ENCODE peak calls at places on chromosomes 12 and 14, in six cellular contexts. D, G, N, S, R and P are unnamed samples.

GRCh38 chr12:62252576-62252975 is 7.6 kb upstream of the USP15 start:
- DNase-seq in S (no peak), R (no peak), G (no peak), N (no peak), D (no peak), P (no peak)

GRCh38 chr12:45668641-45669040 is 60.9 kb upstream of the ARID2 start:
- DNase-seq in R (no peak), S (no peak), N (no peak), D (no peak), G (no peak), P (no peak)

GRCh38 chr14:69004731-69005431 is 25.8 kb upstream of the ACTN1 start:
- DNase-seq in G (no peak), D (no peak), N (no peak), S (no peak), R (no peak), P (no peak)

GRCh38 chr12:52878507-52879393 is 26.1 kb downstream of the KRT8 start:
- DNase-seq in R (no peak), S (no peak), D (no peak), G (no peak), N (no peak), P (no peak)

GRCh38 chr14:80850197-80850814 is 91.2 kb downstream of the CEP128 start:
- DNase-seq in N (peak), G (peak), R (peak), D (no peak), S (peak), P (peak)

GRCh38 chr14:77275041-77275854 is 4.2 kb upstream of the NGB start:
- DNase-seq in G (no peak), N (no peak), S (no peak), D (no peak), R (no peak), P (no peak)

GRCh38 chr12:43937947-43938346 is 102.1 kb downstream of the TMEM117 start:
- DNase-seq in N (peak), G (peak), R (peak), D (no peak), S (peak), P (peak)

GRCh38 chr14:23443881-23444280 is 8.4 kb upstream of the MYH7 start:
- DNase-seq in G (no peak), N (no peak), R (no peak), S (no peak), D (no peak), P (no peak)

GRCh38 chr14:67599698-67600561 is at the start of gene PIGH:
- DNase-seq in S (peak), R (peak), D (peak), N (peak), G (peak), P (peak)

GRCh38 chr12:109346920-109347319 is 780 bp upstream of the MYO1H start:
- DNase-seq in G (peak), D (no peak), S (peak), R (no peak), N (peak), P (no peak)

GRCh38 chr12:94942663-94943062 is 60.8 kb downstream of the NDUFA12 start:
- DNase-seq in D (no peak), R (no peak), N (no peak), S (peak), G (no peak), P (no peak)

GRCh38 chr12:21676781-21677180 is 19.1 kb upstream of the LDHB start:
- DNase-seq in D (no peak), G (no peak), S (no peak), R (no peak), N (no peak), P (no peak)

GRCh38 chr12:28035483-28035882 is 63.0 kb upstream of the PTHLH start:
- DNase-seq in R (no peak), S (peak), G (peak), N (peak), D (no peak), P (peak)

GRCh38 chr14:88166616-88167015 is 156.5 kb downstream of the KCNK10 start:
- DNase-seq in D (no peak), R (no peak), S (no peak), N (no peak), G (peak), P (no peak)

GRCh38 chr12:58750484-58750883 is 169.8 kb downstream of the LRIG3 start:
- DNase-seq in D (no peak), S (no peak), G (peak), R (no peak), N (no peak), P (no peak)

GRCh38 chr14:97491697-97492096 is 694.5 kb downstream of the VRK1 start:
- DNase-seq in S (no peak), D (no peak), N (no peak), G (no peak), R (no peak), P (no peak)

GRCh38 chr12:2681426-2682205 is 113.2 kb upstream of the FKBP4 start:
- DNase-seq in S (no peak), D (no peak), G (no peak), R (no peak), N (no peak), P (no peak)

GRCh38 chr14:89344871-89345270 is 72.2 kb downstream of the FOXN3 start:
- DNase-seq in N (no peak), G (no peak), R (no peak), S (no peak), D (no peak), P (no peak)

GRCh38 chr14:88895116-88895515 is 70.7 kb downstream of the TTC8 start:
- DNase-seq in G (peak), D (no peak), R (no peak), N (no peak), S (no peak), P (no peak)

GRCh38 chr14:30240685-30241084 is 313.0 kb upstream of the PRKD1 start:
- DNase-seq in N (no peak), S (peak), R (no peak), D (no peak), G (no peak), P (no peak)

GRCh38 chr14:65356327-65356836 is 56.1 kb upstream of the FUT8 start:
- DNase-seq in G (peak), D (no peak), N (no peak), S (peak), R (peak), P (peak)

DNA sequence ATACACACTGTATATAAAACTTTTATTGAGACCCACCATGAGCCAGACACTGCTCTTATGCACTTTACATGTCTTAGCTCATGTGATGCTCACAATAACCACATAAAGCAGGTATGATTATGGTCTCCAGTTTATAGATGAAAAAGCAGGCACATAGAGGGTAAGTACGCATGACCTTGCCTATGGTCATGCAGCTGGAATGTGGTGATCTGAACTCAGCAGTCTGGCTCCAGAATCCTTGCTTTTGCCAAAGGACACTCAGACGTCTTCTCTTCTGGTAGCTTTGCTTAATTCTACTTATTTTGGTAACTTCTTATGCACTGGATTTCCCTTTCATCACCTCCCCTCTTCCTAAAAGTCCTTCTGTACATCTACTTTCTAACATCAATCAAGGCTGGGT is 103.3 kb upstream of the CRY1 start:
- DNase-seq in G (no peak), N (no peak), R (no peak), S (no peak), D (no peak), P (no peak)
- TF ChIP-seq MYC in G (no peak), N (no peak), R (no peak), S (no peak), D (no peak), P (no peak)

GRCh38 chr12:103846415-103846814 is 5.4 kb upstream of the NT5DC3 start:
- DNase-seq in S (no peak), N (no peak), R (no peak), G (no peak), D (no peak), P (no peak)
- TF ChIP-seq MYC in S (no peak), N (no peak), R (no peak), G (no peak), D (no peak), P (no peak)

DNA sequence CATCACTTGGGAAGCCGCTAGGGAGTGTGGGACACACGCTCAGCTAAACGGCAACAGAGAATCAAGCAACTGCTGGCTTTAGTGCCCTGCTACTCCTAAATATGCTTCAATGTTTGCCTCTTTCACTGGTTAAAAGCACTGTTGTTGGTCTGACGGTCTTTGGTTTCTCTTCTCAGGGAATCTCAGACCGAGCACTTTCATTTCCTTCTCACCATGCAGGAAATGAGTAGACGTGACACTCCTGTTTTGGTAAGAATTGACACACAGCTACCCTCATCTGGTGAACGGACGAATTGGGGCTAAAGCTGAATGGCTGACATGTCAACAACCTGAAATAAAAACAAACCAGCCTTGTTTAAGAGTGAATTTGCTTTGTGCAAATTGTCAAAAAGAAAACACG is 57.5 kb upstream of the PIWIL1 start:
- DNase-seq in N (no peak), G (no peak), S (no peak), R (no peak), D (no peak), P (no peak)
- TF ChIP-seq MYC in N (no peak), G (no peak), S (no peak), R (no peak), D (no peak), P (no peak)

GRCh38 chr12:102755271-102755670 is 161.8 kb downstream of the PAH start:
- DNase-seq in N (no peak), S (no peak), D (no peak), R (no peak), G (no peak), P (no peak)

GRCh38 chr12:102757874-102758244 is 159.2 kb downstream of the PAH start:
- DNase-seq in S (peak), D (no peak), G (no peak), N (no peak), R (no peak), P (no peak)

GRCh38 chr12:102756564-102756963 is 160.5 kb downstream of the PAH start:
- DNase-seq in R (no peak), D (no peak), N (no peak), G (no peak), S (no peak), P (no peak)

GRCh38 chr12:102760322-102760721 is 156.7 kb downstream of the PAH start:
- DNase-seq in G (no peak), R (no peak), D (no peak), N (no peak), S (no peak), P (no peak)

GRCh38 chr12:102757154-102757873 is 159.7 kb downstream of the PAH start:
- DNase-seq in N (no peak), R (no peak), D (no peak), G (no peak), S (no peak), P (no peak)
- TF ChIP-seq MYC in N (no peak), R (no peak), D (no peak), G (no peak), S (no peak), P (no peak)

GRCh38 chr12:50615534-50616296 is 110.9 kb downstream of the DIP2B start:
- DNase-seq in G (peak), N (peak), D (no peak), S (no peak), R (no peak), P (no peak)
- TF ChIP-seq MYC in G (no peak), N (no peak), D (no peak), S (no peak), R (no peak), P (no peak)

GRCh38 chr12:66589095-66589494 is 89.8 kb downstream of the GRIP1 start:
- DNase-seq in S (no peak), R (no peak), N (no peak), G (no peak), D (no peak), P (no peak)

GRCh38 chr12:66590276-66590675 is 88.6 kb downstream of the GRIP1 start:
- DNase-seq in G (no peak), D (no peak), S (no peak), R (no peak), N (no peak), P (no peak)

GRCh38 chr12:66584673-66585072 is 94.2 kb downstream of the GRIP1 start:
- DNase-seq in D (no peak), G (peak), R (no peak), N (no peak), S (peak), P (no peak)

DNA sequence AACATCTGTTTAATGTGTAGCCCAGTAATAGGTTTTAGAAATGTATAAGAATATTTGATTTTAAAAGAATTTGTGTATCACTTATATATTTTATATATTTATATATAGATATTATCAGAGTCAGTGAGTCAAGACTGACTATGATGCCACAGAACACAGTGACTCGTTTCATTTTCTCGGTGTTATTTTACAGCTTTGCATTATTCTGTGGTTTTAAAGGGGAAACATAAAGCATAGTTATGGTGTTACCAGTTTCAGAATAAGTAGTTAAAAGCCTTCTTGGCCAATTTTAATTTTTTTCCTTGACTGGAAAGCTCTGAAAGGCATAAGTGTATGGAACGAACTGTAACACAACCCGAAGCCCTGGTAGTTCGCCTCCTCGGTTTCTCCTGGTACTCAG is 91.0 kb downstream of the GRIP1 start:
- DNase-seq in N (no peak), D (no peak), S (no peak), R (no peak), G (no peak), P (no peak)
- TF ChIP-seq MYC in N (no peak), D (no peak), S (no peak), R (no peak), G (no peak), P (no peak)

GRCh38 chr12:119178544-119179334 is at the start of gene HSPB8:
- DNase-seq in S (no peak), N (peak), R (peak), G (peak), D (no peak), P (peak)
- TF ChIP-seq MYC in S (no peak), N (no peak), R (no peak), G (no peak), D (no peak), P (no peak)

GRCh38 chr12:54196396-54196795 is 7.6 kb upstream of the SMUG1 start:
- DNase-seq in R (no peak), G (no peak), N (no peak), S (peak), D (no peak), P (no peak)

GRCh38 chr12:54193437-54193836 is 4.7 kb upstream of the SMUG1 start:
- DNase-seq in D (no peak), S (no peak), G (no peak), N (no peak), R (no peak), P (no peak)

GRCh38 chr12:54195080-54195479 is 6.3 kb upstream of the SMUG1 start:
- DNase-seq in G (no peak), R (no peak), N (no peak), S (no peak), D (no peak), P (no peak)

GRCh38 chr12:54197037-54197909 is 8.5 kb upstream of the SMUG1 start:
- DNase-seq in N (peak), D (no peak), G (no peak), R (no peak), S (peak), P (no peak)

GRCh38 chr12:54195736-54196347 is 7.1 kb upstream of the SMUG1 start:
- DNase-seq in G (no peak), R (no peak), S (peak), D (no peak), N (peak), P (peak)
- TF ChIP-seq MYC in G (no peak), R (no peak), S (no peak), D (no peak), N (no peak), P (no peak)

DNA sequence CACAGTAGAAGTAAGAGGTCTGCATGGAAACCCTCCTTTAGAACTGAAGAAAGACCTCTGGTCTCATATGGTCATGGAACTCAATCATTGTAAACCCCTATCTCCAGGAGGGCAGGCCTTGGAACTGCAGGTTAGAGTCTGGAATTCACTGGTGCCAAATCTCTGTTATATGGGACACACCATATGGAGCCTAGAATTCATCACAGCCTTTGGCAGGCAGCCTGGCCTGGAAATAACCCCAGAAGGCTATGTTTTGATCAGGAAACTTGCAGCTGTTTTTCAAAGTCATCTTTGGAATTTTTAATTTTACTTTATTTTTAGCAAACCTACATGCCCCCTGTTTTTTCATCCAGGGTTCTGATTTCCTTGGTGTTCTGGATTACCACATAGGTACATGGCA is 339.3 kb upstream of the TBX3 start:
- DNase-seq in G (no peak), S (no peak), R (no peak), D (no peak), N (no peak), P (no peak)
- TF ChIP-seq MYC in G (no peak), S (no peak), R (no peak), D (no peak), N (no peak), P (no peak)

GRCh38 chr14:103134919-103135318 is 11.7 kb downstream of the TNFAIP2 start:
- DNase-seq in G (no peak), D (no peak), R (no peak), S (no peak), N (no peak), P (no peak)

GRCh38 chr14:103135333-103136075 is 12.2 kb downstream of the TNFAIP2 start:
- DNase-seq in G (no peak), D (no peak), S (no peak), R (peak), N (no peak), P (no peak)

GRCh38 chr14:103136076-103136340 is 12.7 kb downstream of the TNFAIP2 start:
- DNase-seq in G (no peak), D (no peak), N (no peak), S (no peak), R (no peak), P (no peak)

GRCh38 chr14:103137721-103138482 is 14.6 kb downstream of the TNFAIP2 start:
- DNase-seq in G (no peak), R (no peak), S (no peak), N (no peak), D (no peak), P (no peak)

DNA sequence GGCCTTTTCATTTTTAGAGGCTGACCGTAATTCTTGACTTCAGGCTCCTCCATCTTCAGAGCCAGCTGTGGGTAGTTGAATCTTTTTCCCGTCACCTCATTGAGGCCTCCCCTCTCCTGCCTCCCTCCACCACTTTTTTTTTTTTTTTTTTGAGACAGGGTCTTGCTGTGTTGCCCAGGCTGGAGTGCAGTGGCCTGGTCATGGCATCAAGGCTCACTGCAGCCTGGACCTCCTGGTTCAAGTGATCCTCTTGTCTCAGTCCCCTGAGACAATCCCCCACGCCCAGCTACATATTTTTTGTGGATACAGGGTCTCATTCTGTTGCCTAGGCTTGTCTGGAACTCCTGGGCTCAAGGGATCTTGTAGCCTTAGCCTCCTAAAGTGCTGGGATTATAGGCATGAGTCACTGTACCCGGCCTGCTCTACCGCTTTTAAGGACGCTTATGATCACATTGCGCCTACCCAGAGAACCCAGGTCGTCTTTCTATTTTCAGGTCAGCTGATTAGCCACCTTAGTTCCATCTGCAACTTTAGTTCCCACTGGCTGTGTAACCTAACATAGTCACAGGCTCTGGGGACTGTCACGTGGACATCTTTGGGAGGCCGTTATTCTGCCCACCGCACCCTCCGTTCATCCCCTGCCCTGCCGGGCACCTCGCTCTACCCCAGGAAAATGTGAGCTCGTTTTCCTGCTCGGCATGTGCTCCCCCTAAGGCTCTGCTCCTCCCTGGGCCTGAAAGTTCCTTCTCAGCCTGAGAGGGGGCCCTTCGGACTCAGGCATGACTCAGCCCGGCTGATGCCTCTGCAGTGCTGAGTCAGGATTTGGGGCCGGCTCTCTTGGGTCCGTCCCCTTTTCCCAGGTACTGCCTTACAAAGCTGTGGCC is 13.4 kb downstream of the TNFAIP2 start:
- DNase-seq in D (no peak), N (peak), S (peak), R (no peak), G (peak), P (no peak)
- TF ChIP-seq MYC in D (no peak), N (peak), S (no peak), R (no peak), G (no peak), P (no peak)